ENCODE peak calls at places on chromosomes 11 and 22, in six cellular contexts. One of them, this sample, is unnamed.

GRCh38 chr11:128153697-128154048 is 433.7 kb downstream of the ETS1 start:
- DNase-seq in sigmoid colon: no peak
- DNase-seq in skeletal muscle cell: no peak
- DNase-seq in HT1080: no peak
- DNase-seq in activated CD4-positive, alpha-beta T cell treated with anti-CD3 and anti-CD28 coated beads for 36 hours: no peak
- DNase-seq in anterior cingulate cortex: no peak
- DNase-seq in this sample: no peak

GRCh38 chr22:22178992-22179391 is 65.6 kb upstream of the VPREB1 start:
- DNase-seq in HT1080: no peak
- DNase-seq in sigmoid colon: no peak
- DNase-seq in activated CD4-positive, alpha-beta T cell treated with anti-CD3 and anti-CD28 coated beads for 36 hours: no peak
- DNase-seq in anterior cingulate cortex: no peak
- DNase-seq in skeletal muscle cell: no peak
- DNase-seq in this sample: no peak

GRCh38 chr11:65709661-65710060 is 2.4 kb upstream of the KAT5 start:
- DNase-seq in skeletal muscle cell: no peak
- DNase-seq in anterior cingulate cortex: no peak
- DNase-seq in sigmoid colon: no peak
- DNase-seq in HT1080: no peak
- DNase-seq in activated CD4-positive, alpha-beta T cell treated with anti-CD3 and anti-CD28 coated beads for 36 hours: no peak
- DNase-seq in this sample: no peak

GRCh38 chr11:75261474-75261847 is 20.9 kb downstream of the TPBGL start:
- DNase-seq in HT1080: no peak
- DNase-seq in activated CD4-positive, alpha-beta T cell treated with anti-CD3 and anti-CD28 coated beads for 36 hours: no peak
- DNase-seq in sigmoid colon: peak; percentile 62
- DNase-seq in anterior cingulate cortex: no peak
- DNase-seq in skeletal muscle cell: no peak
- DNase-seq in this sample: no peak

GRCh38 chr22:26610072-26610958 is 7.5 kb downstream of the CRYBB1 start:
- DNase-seq in anterior cingulate cortex: peak; percentile 42
- DNase-seq in HT1080: peak; percentile 96
- DNase-seq in sigmoid colon: no peak
- DNase-seq in activated CD4-positive, alpha-beta T cell treated with anti-CD3 and anti-CD28 coated beads for 36 hours: peak; percentile 69
- DNase-seq in skeletal muscle cell: peak; percentile 63
- DNase-seq in this sample: peak; percentile 52

GRCh38 chr11:125535585-125535984 is 33.7 kb upstream of the EI24 start:
- DNase-seq in activated CD4-positive, alpha-beta T cell treated with anti-CD3 and anti-CD28 coated beads for 36 hours: no peak
- DNase-seq in skeletal muscle cell: no peak
- DNase-seq in anterior cingulate cortex: no peak
- DNase-seq in HT1080: no peak
- DNase-seq in sigmoid colon: no peak
- DNase-seq in this sample: no peak

GRCh38 chr11:57235761-57236703 is 1.0 kb downstream of the APLNR start:
- DNase-seq in skeletal muscle cell: no peak
- DNase-seq in sigmoid colon: no peak
- DNase-seq in HT1080: no peak
- DNase-seq in activated CD4-positive, alpha-beta T cell treated with anti-CD3 and anti-CD28 coated beads for 36 hours: no peak
- DNase-seq in anterior cingulate cortex: no peak
- DNase-seq in this sample: no peak

GRCh38 chr11:32121012-32121411 is 30.1 kb downstream of the RCN1 start:
- DNase-seq in activated CD4-positive, alpha-beta T cell treated with anti-CD3 and anti-CD28 coated beads for 36 hours: peak; percentile 25
- DNase-seq in skeletal muscle cell: no peak
- DNase-seq in anterior cingulate cortex: no peak
- DNase-seq in sigmoid colon: no peak
- DNase-seq in HT1080: no peak
- DNase-seq in this sample: no peak

GRCh38 chr11:71129624-71130023 is 122.8 kb downstream of the SHANK2 start:
- DNase-seq in anterior cingulate cortex: no peak
- DNase-seq in skeletal muscle cell: peak; percentile 29
- DNase-seq in sigmoid colon: no peak
- DNase-seq in activated CD4-positive, alpha-beta T cell treated with anti-CD3 and anti-CD28 coated beads for 36 hours: no peak
- DNase-seq in HT1080: peak; percentile 67
- DNase-seq in this sample: no peak

GRCh38 chr11:36499325-36499724 is 10.7 kb downstream of the TRAF6 start:
- DNase-seq in HT1080: no peak
- DNase-seq in sigmoid colon: no peak
- DNase-seq in activated CD4-positive, alpha-beta T cell treated with anti-CD3 and anti-CD28 coated beads for 36 hours: no peak
- DNase-seq in skeletal muscle cell: no peak
- DNase-seq in anterior cingulate cortex: no peak
- DNase-seq in this sample: no peak

GRCh38 chr22:43047605-43048004 is 32.7 kb upstream of the PACSIN2 start:
- DNase-seq in anterior cingulate cortex: no peak
- DNase-seq in skeletal muscle cell: no peak
- DNase-seq in sigmoid colon: no peak
- DNase-seq in activated CD4-positive, alpha-beta T cell treated with anti-CD3 and anti-CD28 coated beads for 36 hours: no peak
- DNase-seq in HT1080: no peak
- DNase-seq in this sample: no peak

GRCh38 chr11:60797846-60798630 is 12.9 kb downstream of the MS4A10 start:
- DNase-seq in anterior cingulate cortex: no peak
- DNase-seq in HT1080: no peak
- DNase-seq in sigmoid colon: no peak
- DNase-seq in activated CD4-positive, alpha-beta T cell treated with anti-CD3 and anti-CD28 coated beads for 36 hours: no peak
- DNase-seq in skeletal muscle cell: no peak
- DNase-seq in this sample: no peak

GRCh38 chr22:35547993-35548761 is 7.5 kb downstream of the RASD2 start:
- DNase-seq in HT1080: no peak
- DNase-seq in skeletal muscle cell: no peak
- DNase-seq in sigmoid colon: no peak
- DNase-seq in activated CD4-positive, alpha-beta T cell treated with anti-CD3 and anti-CD28 coated beads for 36 hours: no peak
- DNase-seq in anterior cingulate cortex: no peak
- DNase-seq in this sample: no peak

GRCh38 chr11:73995731-73996130 is 13.1 kb upstream of the UCP2 start:
- DNase-seq in HT1080: no peak
- DNase-seq in skeletal muscle cell: no peak
- DNase-seq in sigmoid colon: no peak
- DNase-seq in anterior cingulate cortex: no peak
- DNase-seq in activated CD4-positive, alpha-beta T cell treated with anti-CD3 and anti-CD28 coated beads for 36 hours: peak; percentile 56
- DNase-seq in this sample: peak; percentile 64

GRCh38 chr11:28289444-28289843 is 181.3 kb downstream of the METTL15 start:
- DNase-seq in anterior cingulate cortex: no peak
- DNase-seq in activated CD4-positive, alpha-beta T cell treated with anti-CD3 and anti-CD28 coated beads for 36 hours: no peak
- DNase-seq in HT1080: no peak
- DNase-seq in sigmoid colon: no peak
- DNase-seq in skeletal muscle cell: no peak
- DNase-seq in this sample: no peak

GRCh38 chr22:35903571-35904331 is 124.9 kb downstream of the RBFOX2 start:
- DNase-seq in skeletal muscle cell: no peak
- DNase-seq in HT1080: no peak
- DNase-seq in sigmoid colon: no peak
- DNase-seq in anterior cingulate cortex: no peak
- DNase-seq in activated CD4-positive, alpha-beta T cell treated with anti-CD3 and anti-CD28 coated beads for 36 hours: no peak
- DNase-seq in this sample: no peak